ENCODE peak calls at places on chromosomes 13 and 19, in nine cellular contexts. M is IMR-90; T is activated T-cell treated with anti-CD3 and anti-CD28 coated beads, Interleukin-2, amount 50 U/mL, for 72 hours; P is kidney glomerular epithelial cell; Z is stomach; C is T-helper 9 cell; S is GM10248; Y is HT1080; H is PC-9. G is an unnamed sample.

GRCh38 chr19:54252243-54252642 is 4.8 kb downstream of the LILRB5 start:
- DNase-seq in C (no peak), M (no peak), H (no peak), Y (no peak), S (no peak), T (no peak), Z (no peak), P (no peak), G (no peak)

GRCh38 chr13:41107584-41108014 is 25.0 kb downstream of the KBTBD6 start:
- DNase-seq in Y (no peak), M (no peak), C (no peak), H (no peak), P (no peak), Z (no peak), S (no peak), T (no peak), G (no peak)

GRCh38 chr13:113000575-113000974 is 31.6 kb downstream of the MCF2L start:
- DNase-seq in Z (no peak), P (no peak), H (no peak), C (no peak), Y (no peak), S (no peak), T (no peak), M (no peak), G (no peak)

GRCh38 chr13:113404723-113405471 is 41.0 kb upstream of the GRTP1 start:
- DNase-seq in C (no peak), P (no peak), M (no peak), Z (no peak), H (no peak), Y (no peak), S (no peak), T (no peak), G (no peak)

GRCh38 chr19:13241321-13242104 is 91.3 kb downstream of the IER2 start:
- DNase-seq in Y (no peak), P (no peak), Z (no peak), H (no peak), S (no peak), M (no peak), C (no peak), T (peak), G (no peak)

GRCh38 chr19:18660051-18660910 is 23.2 kb upstream of the CRTC1 start:
- DNase-seq in C (no peak), S (no peak), H (peak), M (peak), T (no peak), P (no peak), Z (no peak), Y (peak), G (no peak)

GRCh38 chr19:29499921-29500590 is 25.7 kb upstream of the VSTM2B start:
- DNase-seq in C (no peak), P (no peak), Z (no peak), M (no peak), Y (no peak), S (no peak), H (no peak), T (no peak), G (no peak)

GRCh38 chr13:27005556-27005955 is 166.1 kb downstream of the USP12 start:
- DNase-seq in H (no peak), C (no peak), S (no peak), T (no peak), P (no peak), Y (peak), Z (no peak), M (no peak), G (no peak)

GRCh38 chr13:74062933-74063332 is 71.3 kb downstream of the KLF12 start:
- DNase-seq in C (no peak), Y (no peak), S (peak), Z (no peak), T (peak), H (no peak), M (peak), P (no peak), G (no peak)

GRCh38 chr13:51057001-51057400 is 54.1 kb downstream of the C13orf42 start:
- DNase-seq in M (no peak), Z (no peak), S (no peak), P (no peak), H (no peak), Y (no peak), T (no peak), C (no peak), G (no peak)

GRCh38 chr13:110812111-110812868 is 98.8 kb downstream of the ING1 start:
- DNase-seq in Y (no peak), C (no peak), T (no peak), H (no peak), P (no peak), M (no peak), Z (no peak), S (no peak), G (no peak)

GRCh38 chr19:19276386-19276785 is 3.3 kb upstream of the TM6SF2 start:
- DNase-seq in Y (no peak), C (no peak), P (no peak), T (no peak), Z (no peak), M (peak), H (no peak), S (no peak), G (no peak)

GRCh38 chr13:40792284-40793051 is 3.1 kb downstream of the SLC25A15 start:
- DNase-seq in T (no peak), Y (no peak), C (no peak), S (no peak), P (no peak), H (no peak), M (no peak), Z (no peak), G (no peak)

GRCh38 chr13:49690133-49690989 is 925 bp downstream of the EBPL start:
- DNase-seq in Y (no peak), C (no peak), H (peak), M (peak), P (peak), S (no peak), T (peak), Z (peak), G (no peak)

GRCh38 chr19:49327878-49328544 is 3.0 kb upstream of the SLC6A16 start:
- DNase-seq in Z (no peak), M (peak), C (peak), H (no peak), T (peak), P (no peak), Y (peak), S (peak), G (no peak)

GRCh38 chr19:10854350-10855089 is 6.3 kb downstream of the C19orf38 start:
- DNase-seq in C (no peak), M (no peak), S (no peak), Z (no peak), P (no peak), T (no peak), Y (peak), H (no peak), G (no peak)

GRCh38 chr19:29255006-29255405 is 42.1 kb upstream of the UQCRFS1 start:
- DNase-seq in P (no peak), T (no peak), Z (no peak), H (no peak), M (no peak), C (no peak), Y (no peak), S (no peak), G (no peak)

GRCh38 chr19:55536951-55537740 is at the start of gene SBK2:
- DNase-seq in Y (no peak), H (peak), Z (no peak), T (no peak), C (no peak), P (no peak), S (no peak), M (no peak), G (no peak)

GRCh38 chr19:816500-816857 is 5.3 kb downstream of the PLPPR3 start:
- DNase-seq in Y (no peak), P (no peak), Z (no peak), T (no peak), H (no peak), S (no peak), C (no peak), M (no peak), G (no peak)

GRCh38 chr13:97695684-97696083 is 257.8 kb upstream of the IPO5 start:
- DNase-seq in P (peak), C (no peak), M (no peak), Y (peak), H (no peak), S (no peak), Z (no peak), T (no peak), G (no peak)

GRCh38 chr13:30158774-30159445 is 148.4 kb downstream of the KATNAL1 start:
- DNase-seq in M (peak), Y (peak), S (no peak), Z (peak), C (no peak), T (no peak), H (no peak), P (peak), G (no peak)

GRCh38 chr13:54934121-54934520 is 1905.5 kb downstream of the OLFM4 start:
- DNase-seq in S (no peak), Z (no peak), H (no peak), M (no peak), C (no peak), P (no peak), T (no peak), Y (no peak), G (no peak)

GRCh38 chr19:15294591-15294990 is 37.7 kb downstream of the BRD4 start:
- DNase-seq in M (no peak), H (no peak), C (no peak), S (no peak), Z (no peak), T (peak), P (no peak), Y (no peak), G (no peak)

GRCh38 chr19:1410789-1411188 is 3.4 kb downstream of the DAZAP1 start:
- DNase-seq in Y (no peak), C (no peak), S (no peak), M (no peak), T (no peak), H (no peak), Z (no peak), P (no peak), G (no peak)

GRCh38 chr19:6849876-6850275 is 37.5 kb upstream of the ADGRE1 start:
- DNase-seq in P (no peak), Y (no peak), S (no peak), M (no peak), Z (no peak), H (no peak), C (no peak), T (no peak), G (no peak)

GRCh38 chr19:16470911-16471811 is 609 bp downstream of the EPS15L1 start:
- DNase-seq in S (peak), H (peak), Y (peak), T (peak), P (no peak), M (peak), Z (no peak), C (no peak), G (no peak)

GRCh38 chr19:44260695-44261446 is 1.2 kb downstream of the ZNF233 start:
- DNase-seq in T (no peak), C (no peak), Z (no peak), Y (no peak), S (no peak), M (no peak), P (no peak), H (no peak), G (no peak)

GRCh38 chr13:40383132-40383531 is 283.3 kb downstream of the FOXO1 start:
- DNase-seq in Y (no peak), M (no peak), C (no peak), P (no peak), H (no peak), S (no peak), Z (no peak), T (no peak), G (no peak)

GRCh38 chr19:19649159-19649558 is 5.7 kb upstream of the GMIP start:
- DNase-seq in T (no peak), C (no peak), Z (no peak), M (no peak), Y (no peak), S (no peak), H (no peak), P (no peak), G (no peak)

GRCh38 chr19:54325194-54325621 is 12.2 kb upstream of the LILRA5 start:
- DNase-seq in T (peak), C (peak), M (peak), Y (peak), P (peak), S (peak), Z (no peak), H (peak), G (no peak)

GRCh38 chr19:13597625-13598024 is 91.3 kb upstream of the CACNA1A start:
- DNase-seq in H (peak), T (peak), Z (peak), S (peak), Y (peak), M (peak), P (peak), C (peak), G (no peak)

GRCh38 chr19:44684892-44685847 is 13.8 kb upstream of the CEACAM16 start:
- DNase-seq in C (no peak), T (peak), P (no peak), H (peak), M (peak), Z (peak), Y (peak), S (no peak), G (no peak)

GRCh38 chr19:23882493-23882892 is 32.2 kb upstream of the ZNF726 start:
- DNase-seq in T (no peak), Y (no peak), P (no peak), Z (peak), S (no peak), C (no peak), M (no peak), H (no peak), G (no peak)

GRCh38 chr13:102141625-102142472 is 260.0 kb downstream of the FGF14 start:
- DNase-seq in T (no peak), C (no peak), S (peak), Z (no peak), H (no peak), P (peak), Y (peak), M (peak), G (no peak)

GRCh38 chr13:28819748-28820098 is 416 bp upstream of the MTUS2 start:
- DNase-seq in M (peak), H (no peak), Z (peak), Y (no peak), P (no peak), T (peak), C (peak), S (peak), G (peak)

GRCh38 chr13:70829748-70830147 is 721.5 kb upstream of the KLHL1 start:
- DNase-seq in S (no peak), Z (no peak), T (no peak), P (no peak), M (no peak), H (no peak), Y (no peak), C (no peak), G (no peak)

G was measured in NCI-H187.